ENCODE peak calls at places on chromosomes 6 and 20, in five cellular contexts. K, R, Q, H and U are unnamed samples.

GRCh38 chr20:32112862-32113261 is 3.3 kb downstream of the TM9SF4 start:
- DNase-seq in K (peak; percentile 85), R (no peak), Q (no peak), H (no peak), U (peak; percentile 68)

GRCh38 chr6:143325379-143326140 is 124.9 kb downstream of the ADAT2 start:
- DNase-seq in K (no peak), R (no peak), Q (peak; percentile 69), H (no peak), U (no peak)

GRCh38 chr6:19836799-19837510 is at the start of gene ID4:
- DNase-seq in K (peak; percentile 91), R (peak; percentile 93), Q (peak; percentile 95), H (peak; percentile 87), U (peak; percentile 97)

GRCh38 chr6:88982720-88983119 is 19.3 kb upstream of the RNGTT start:
- DNase-seq in K (no peak), R (no peak), Q (peak; percentile 79), H (peak; percentile 43), U (no peak)

GRCh38 chr6:27678449-27678848 is 205.5 kb upstream of the ZNF184 start:
- DNase-seq in K (no peak), R (no peak), Q (no peak), H (no peak), U (no peak)

GRCh38 chr6:14066782-14067406 is 50.7 kb upstream of the CD83 start:
- DNase-seq in K (no peak), R (no peak), Q (peak; percentile 65), H (peak; percentile 55), U (no peak)

GRCh38 chr6:149815788-149816187 is 48.4 kb downstream of the LRP11 start:
- DNase-seq in K (no peak), R (no peak), Q (no peak), H (no peak), U (no peak)

GRCh38 chr6:111430605-111431378 is 52.2 kb downstream of the REV3L start:
- DNase-seq in K (no peak), R (no peak), Q (no peak), H (no peak), U (no peak)

GRCh38 chr6:43436577-43437282 is 9.4 kb downstream of the ABCC10 start:
- DNase-seq in K (no peak), R (peak; percentile 11), Q (peak; percentile 64), H (peak; percentile 10), U (no peak)

GRCh38 chr20:59646487-59646886 is 42.1 kb downstream of the PHACTR3 start:
- DNase-seq in K (no peak), R (no peak), Q (no peak), H (no peak), U (no peak)
- H3K9me3 ChIP-seq in K (no peaks in the 10 kb centered on the region), R (no peaks in the 10 kb centered on the region), Q (peaks cover 3% of the 10 kb centered on the region), H (peaks cover 13% of the 10 kb centered on the region), U (no peaks in the 10 kb centered on the region)

DNA sequence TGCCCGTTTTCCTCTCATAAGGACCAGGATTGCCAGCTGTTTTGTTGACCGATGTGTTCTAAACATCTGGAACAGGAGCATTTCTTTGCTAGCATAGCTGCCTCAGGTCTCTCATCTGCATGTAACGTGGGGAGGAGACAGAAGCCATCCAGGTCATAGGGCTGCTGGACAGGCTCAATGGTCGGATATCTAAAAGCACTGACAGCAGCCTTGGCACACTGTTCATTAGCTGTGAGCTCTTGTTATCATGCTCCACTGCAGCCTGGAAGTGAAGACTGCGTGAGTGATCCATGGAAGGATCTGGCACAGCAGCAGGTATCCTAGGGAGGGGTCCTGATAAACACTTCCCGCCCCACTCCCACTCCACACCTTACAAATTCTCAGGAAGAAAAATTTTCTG is 175.3 kb downstream of the LRFN2 start:
- DNase-seq in K (no peak), R (no peak), Q (no peak), H (no peak), U (no peak)
- H3K27ac ChIP-seq in K (no peak overlapping the region), R (no peak overlapping the region), Q (no peak overlapping the region), H (no peak overlapping the region), U (no peak overlapping the region)

GRCh38 chr20:52192296-52193007 is 873 bp upstream of the ZFP64 start:
- DNase-seq in K (peak; percentile 70), R (no peak), Q (no peak), H (no peak), U (peak; percentile 66)
- TF ChIP-seq CTCF in K (peak; percentile 29), R (no peak), Q (peak; percentile 9), H (no peak), U (peak; percentile 21)

GRCh38 chr6:97288188-97288587 is 5.2 kb upstream of the MMS22L start:
- DNase-seq in K (no peak), R (no peak), Q (no peak), H (no peak), U (no peak)
- H3K9me3 ChIP-seq in K (no peaks in the 10 kb centered on the region), R (no peaks in the 10 kb centered on the region), Q (no peaks in the 10 kb centered on the region), H (no peaks in the 10 kb centered on the region), U (no peaks in the 10 kb centered on the region)

DNA sequence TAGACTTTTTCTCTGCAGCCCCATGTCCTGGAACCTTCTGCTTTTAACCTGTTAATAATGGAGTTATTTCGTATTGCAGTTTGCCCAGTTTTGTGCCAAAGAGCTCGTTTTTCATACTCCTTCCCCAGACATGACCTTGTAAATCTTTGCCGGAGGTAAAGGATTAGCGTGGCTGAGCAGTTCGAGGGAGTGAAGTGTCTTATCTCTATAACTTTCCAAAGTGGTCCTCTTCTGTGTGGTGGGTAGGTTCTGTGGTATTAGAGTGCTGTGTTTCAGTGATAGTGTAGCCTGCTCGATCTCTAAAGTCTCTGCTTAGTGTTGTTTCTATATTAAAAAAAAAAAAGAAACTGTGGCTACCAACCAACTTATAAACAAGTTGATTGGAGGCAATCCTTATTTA is 67.5 kb downstream of the FARS2 start:
- DNase-seq in K (no peak), R (no peak), Q (no peak), H (no peak), U (no peak)
- H3K27ac ChIP-seq in K (no peak overlapping the region), R (no peak overlapping the region), Q (no peak overlapping the region), H (no peak overlapping the region), U (no peak overlapping the region)

DNA sequence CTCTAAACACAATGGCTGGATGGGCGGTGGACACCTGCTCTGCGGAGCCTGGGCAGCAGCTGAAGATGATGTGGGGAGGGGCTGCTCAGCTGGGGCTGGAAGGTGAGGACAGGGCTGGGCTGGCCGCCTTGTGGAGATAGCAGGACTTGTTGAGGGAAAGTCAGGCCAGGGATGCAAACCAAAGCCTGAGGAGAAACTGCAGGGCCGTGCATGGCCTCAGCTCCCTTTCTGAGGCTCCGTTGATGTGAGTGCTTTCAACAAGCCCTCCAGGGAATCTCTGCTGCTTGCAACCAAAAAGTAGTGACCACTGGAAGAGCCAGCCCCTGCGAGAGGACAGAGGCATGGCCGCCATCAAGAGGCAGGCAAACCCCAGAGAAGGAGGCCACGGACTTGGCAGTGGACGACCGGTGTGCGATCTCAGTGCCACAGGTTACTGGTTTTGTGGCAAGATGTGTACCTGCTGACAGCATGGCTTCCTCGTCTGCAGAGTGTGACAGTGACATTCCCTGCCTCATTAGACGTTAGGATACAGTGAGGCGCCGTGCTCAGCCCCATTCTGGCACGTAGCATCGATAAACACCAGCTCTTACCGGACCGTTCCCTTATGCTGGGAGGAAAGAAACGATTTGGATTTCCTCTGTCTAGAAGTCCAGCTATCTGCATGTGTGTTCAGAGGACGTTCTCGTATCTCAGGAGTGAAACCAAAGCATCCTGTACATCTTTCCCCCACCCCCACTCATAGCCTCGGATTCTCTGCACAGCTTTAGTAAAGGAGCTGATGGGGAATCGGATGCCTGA is 37.9 kb downstream of the ERMARD start:
- DNase-seq in K (peak; percentile 42), R (no peak), Q (no peak), H (no peak), U (peak; percentile 52)
- TF ChIP-seq CTCF in K (no peak), R (no peak), Q (no peak), H (no peak), U (no peak)